ENCODE peak calls at places on chromosomes 6 and 20, in ten cellular contexts. M is nucleus accumbens, B is substantia nigra, N is caudate nucleus, I is lung, V is KBM-7, L is H54, P is left cardiac atrium, R is neuronal stem cell, G is body of pancreas. X is an unnamed sample.

GRCh38 chr20:11553603-11554002 is 364.1 kb upstream of the BTBD3 start:
- DNase-seq in M (no peak), B (no peak), N (no peak), I (no peak), V (no peak), L (no peak), P (no peak), R (no peak), G (no peak), X (no peak)

GRCh38 chr6:91299544-91300491 is 712.9 kb upstream of the MAP3K7 start:
- DNase-seq in M (no peak), B (no peak), N (no peak), I (no peak), V (no peak), L (no peak), P (no peak), R (peak), G (no peak), X (no peak)

GRCh38 chr20:10857362-10858070 is 183.7 kb upstream of the JAG1 start:
- DNase-seq in M (no peak), B (no peak), N (peak), I (no peak), V (no peak), L (peak), P (peak), R (no peak), G (peak), X (peak)

GRCh38 chr6:156798091-156798735 is 21.0 kb downstream of the ARID1B start:
- DNase-seq in M (no peak), B (no peak), N (no peak), I (no peak), V (no peak), L (no peak), P (no peak), R (no peak), G (no peak), X (no peak)

GRCh38 chr20:45036044-45036755 is 64.7 kb downstream of the KCNS1 start:
- DNase-seq in M (no peak), B (no peak), N (no peak), I (no peak), V (no peak), L (no peak), P (no peak), R (no peak), G (no peak), X (no peak)

GRCh38 chr6:6886160-6886885 is 221.4 kb upstream of the RREB1 start:
- DNase-seq in M (no peak), B (no peak), N (no peak), I (no peak), V (peak), L (no peak), P (no peak), R (no peak), G (no peak), X (no peak)

GRCh38 chr6:160238786-160239751 is 19.6 kb downstream of the SLC22A2 start:
- DNase-seq in M (no peak), B (no peak), N (no peak), I (no peak), V (no peak), L (no peak), P (no peak), R (no peak), G (peak), X (peak)

GRCh38 chr20:18695175-18695574 is 107.3 kb downstream of the DTD1 start:
- DNase-seq in M (no peak), B (no peak), N (no peak), I (no peak), V (no peak), L (no peak), P (no peak), R (no peak), G (no peak), X (no peak)

GRCh38 chr6:129340983-129341382 is 369.0 kb downstream of the ARHGAP18 start:
- DNase-seq in M (no peak), B (no peak), N (no peak), I (no peak), V (no peak), L (no peak), P (no peak), R (no peak), G (no peak), X (no peak)

GRCh38 chr6:37624606-37625574 is 72.8 kb downstream of the MDGA1 start:
- DNase-seq in M (no peak), B (no peak), N (no peak), I (peak), V (no peak), L (peak), P (peak), R (no peak), G (peak), X (peak)

GRCh38 chr6:26464014-26464413 is 6.3 kb downstream of the BTN2A1 start:
- DNase-seq in M (no peak), B (no peak), N (no peak), I (no peak), V (no peak), L (no peak), P (no peak), R (no peak), G (no peak), X (no peak)

GRCh38 chr6:33790306-33790855 is 1.5 kb upstream of the LEMD2 start:
- DNase-seq in M (no peak), B (no peak), N (no peak), I (no peak), V (no peak), L (no peak), P (no peak), R (no peak), G (no peak), X (no peak)

GRCh38 chr6:32153252-32153834 is 598 bp upstream of the PPT2 start:
- DNase-seq in M (peak), B (no peak), N (no peak), I (peak), V (no peak), L (no peak), P (peak), R (no peak), G (no peak), X (no peak)

GRCh38 chr6:9927271-9927670 is 487.6 kb downstream of the TFAP2A start:
- DNase-seq in M (no peak), B (no peak), N (no peak), I (no peak), V (no peak), L (no peak), P (no peak), R (no peak), G (no peak), X (no peak)

GRCh38 chr6:1146500-1146899 is 165.4 kb upstream of the FOXQ1 start:
- DNase-seq in M (no peak), B (no peak), N (no peak), I (no peak), V (no peak), L (no peak), P (no peak), R (no peak), G (no peak), X (no peak)

GRCh38 chr6:82570083-82570482 is 206.5 kb downstream of the TPBG start:
- DNase-seq in M (no peak), B (no peak), N (no peak), I (no peak), V (no peak), L (no peak), P (no peak), R (no peak), G (no peak), X (no peak)

GRCh38 chr6:150250826-150251225 is 108.0 kb downstream of the PPP1R14C start:
- DNase-seq in M (no peak), B (no peak), N (no peak), I (no peak), V (no peak), L (no peak), P (no peak), R (no peak), G (no peak), X (no peak)

GRCh38 chr6:156865019-156865629 is 87.9 kb downstream of the ARID1B start:
- DNase-seq in M (no peak), B (no peak), N (no peak), I (no peak), V (no peak), L (no peak), P (no peak), R (no peak), G (no peak), X (no peak)

GRCh38 chr6:128508588-128509296 is 11.7 kb downstream of the PTPRK start:
- DNase-seq in M (no peak), B (no peak), N (peak), I (no peak), V (no peak), L (peak), P (no peak), R (no peak), G (no peak), X (peak)

GRCh38 chr6:3789018-3789895 is 37.7 kb upstream of the PXDC1 start:
- DNase-seq in M (no peak), B (no peak), N (no peak), I (no peak), V (no peak), L (no peak), P (no peak), R (no peak), G (no peak), X (no peak)

GRCh38 chr6:10413850-10414765 is 766 bp downstream of the TFAP2A start:
- DNase-seq in M (no peak), B (no peak), N (no peak), I (no peak), V (no peak), L (no peak), P (peak), R (no peak), G (no peak), X (no peak)

GRCh38 chr6:8651998-8652397 is 216.7 kb upstream of the SLC35B3 start:
- DNase-seq in M (no peak), B (no peak), N (no peak), I (no peak), V (no peak), L (no peak), P (no peak), R (no peak), G (no peak), X (no peak)

GRCh38 chr6:81237226-81237625 is 515.3 kb downstream of the TENT5A start:
- DNase-seq in M (no peak), B (no peak), N (no peak), I (no peak), V (no peak), L (no peak), P (no peak), R (no peak), G (no peak), X (no peak)

GRCh38 chr6:21893778-21894177 is 300.2 kb downstream of the SOX4 start:
- DNase-seq in M (no peak), B (no peak), N (no peak), I (no peak), V (no peak), L (no peak), P (no peak), R (no peak), G (no peak), X (no peak)

GRCh38 chr6:68473433-68474210 is 161.5 kb upstream of the ADGRB3 start:
- DNase-seq in M (no peak), B (no peak), N (no peak), I (no peak), V (no peak), L (no peak), P (no peak), R (no peak), G (no peak), X (no peak)

GRCh38 chr20:62575976-62576722 is 66.2 kb upstream of the SLCO4A1 start:
- DNase-seq in M (peak), B (no peak), N (peak), I (no peak), V (no peak), L (no peak), P (no peak), R (no peak), G (no peak), X (no peak)

GRCh38 chr20:61569836-61570235 is 317.8 kb downstream of the CDH4 start:
- DNase-seq in M (no peak), B (no peak), N (no peak), I (no peak), V (no peak), L (no peak), P (no peak), R (peak), G (no peak), X (no peak)

GRCh38 chr6:68343901-68344300 is 291.2 kb upstream of the ADGRB3 start:
- DNase-seq in M (no peak), B (no peak), N (no peak), I (no peak), V (peak), L (peak), P (no peak), R (peak), G (peak), X (peak)

GRCh38 chr6:20454201-20454824 is 52.6 kb downstream of the E2F3 start:
- DNase-seq in M (no peak), B (no peak), N (no peak), I (no peak), V (peak), L (no peak), P (no peak), R (no peak), G (no peak), X (no peak)

GRCh38 chr20:63895202-63895885 is 418 bp downstream of the DNAJC5 start:
- DNase-seq in M (no peak), B (no peak), N (no peak), I (no peak), V (no peak), L (no peak), P (no peak), R (no peak), G (no peak), X (no peak)

GRCh38 chr6:90109141-90109540 is 187.5 kb downstream of the BACH2 start:
- DNase-seq in M (no peak), B (no peak), N (no peak), I (no peak), V (no peak), L (no peak), P (no peak), R (no peak), G (no peak), X (no peak)

GRCh38 chr6:29908710-29909109 is 33.6 kb upstream of the HLA-A start:
- DNase-seq in M (no peak), B (no peak), N (no peak), I (peak), V (no peak), L (no peak), P (no peak), R (no peak), G (peak), X (no peak)

GRCh38 chr6:159727717-159728440 is 573 bp downstream of the WTAP start:
- DNase-seq in M (no peak), B (no peak), N (no peak), I (peak), V (peak), L (no peak), P (peak), R (peak), G (no peak), X (no peak)

GRCh38 chr20:41717464-41717863 is 99.3 kb upstream of the CHD6 start:
- DNase-seq in M (no peak), B (no peak), N (no peak), I (no peak), V (no peak), L (no peak), P (no peak), R (no peak), G (peak), X (peak)

GRCh38 chr6:30547454-30547853 is 8.8 kb downstream of the GNL1 start:
- DNase-seq in M (no peak), B (no peak), N (peak), I (no peak), V (peak), L (no peak), P (no peak), R (no peak), G (no peak), X (no peak)

GRCh38 chr6:105112577-105112976 is 67.2 kb downstream of the POPDC3 start:
- DNase-seq in M (no peak), B (no peak), N (no peak), I (no peak), V (no peak), L (no peak), P (no peak), R (no peak), G (no peak), X (no peak)

GRCh38 chr20:5933802-5934436 is 16.4 kb downstream of the TRMT6 start:
- DNase-seq in M (no peak), B (no peak), N (no peak), I (no peak), V (peak), L (no peak), P (no peak), R (no peak), G (no peak), X (no peak)

GRCh38 chr6:39177130-39177529 is 52.1 kb downstream of the KCNK5 start:
- DNase-seq in M (no peak), B (no peak), N (no peak), I (no peak), V (no peak), L (no peak), P (no peak), R (no peak), G (no peak), X (no peak)

GRCh38 chr6:108174371-108175175 is 8.8 kb downstream of the NR2E1 start:
- DNase-seq in M (no peak), B (no peak), N (no peak), I (no peak), V (peak), L (no peak), P (no peak), R (peak), G (no peak), X (peak)

X was measured in mucosa of gallbladder.